ENCODE peak calls at places on chromosome 15, in five cellular contexts. B is fibroblast of lung, F is transverse colon, X is uterus, Y is esophagus squamous epithelium. H is an unnamed sample.

GRCh38 chr15:27681038-27681437 is 418.1 kb downstream of the OCA2 start:
- DNase-seq in B (peak), F (no peak), X (no peak), Y (no peak), H (no peak)

GRCh38 chr15:35458176-35458856 is 87.6 kb downstream of the DPH6 start:
- DNase-seq in B (peak), F (no peak), X (no peak), Y (no peak), H (no peak)

GRCh38 chr15:27592036-27592725 is 506.9 kb downstream of the OCA2 start:
- DNase-seq in B (peak), F (no peak), X (no peak), Y (no peak), H (no peak)

GRCh38 chr15:80999623-81000036 is 1.1 kb upstream of the TLNRD1 start:
- DNase-seq in B (no peak), F (peak), X (no peak), Y (no peak), H (no peak)

GRCh38 chr15:73628976-73629854 is 4.0 kb downstream of the NPTN start:
- DNase-seq in B (no peak), F (no peak), X (no peak), Y (no peak), H (no peak)

GRCh38 chr15:73075151-73075859 is 23.0 kb downstream of the NEO1 start:
- DNase-seq in B (peak), F (no peak), X (no peak), Y (no peak), H (no peak)

GRCh38 chr15:64110945-64111678 is 15.3 kb downstream of the SNX1 start:
- DNase-seq in B (no peak), F (no peak), X (no peak), Y (no peak), H (no peak)

GRCh38 chr15:52326758-52327157 is 31.2 kb upstream of the MYO5C start:
- DNase-seq in B (peak), F (no peak), X (no peak), Y (no peak), H (no peak)

GRCh38 chr15:94252906-94253305 is 21.5 kb downstream of the MCTP2 start:
- DNase-seq in B (no peak), F (no peak), X (no peak), Y (no peak), H (no peak)

GRCh38 chr15:73344051-73344450 is 24.7 kb downstream of the HCN4 start:
- DNase-seq in B (peak), F (no peak), X (no peak), Y (no peak), H (no peak)

GRCh38 chr15:75195122-75195765 is 6.4 kb upstream of the C15orf39 start:
- DNase-seq in B (peak), F (peak), X (peak), Y (no peak), H (no peak)

GRCh38 chr15:77606142-77607034 is 26.3 kb downstream of the LINGO1 start:
- DNase-seq in B (peak), F (peak), X (no peak), Y (no peak), H (no peak)

GRCh38 chr15:32855942-32856341 is 138.1 kb downstream of the GREM1 start:
- DNase-seq in B (peak), F (no peak), X (no peak), Y (no peak), H (no peak)

GRCh38 chr15:62135532-62136134 is 29.5 kb downstream of the C2CD4B start:
- DNase-seq in B (peak), F (peak), X (peak), Y (no peak), H (no peak)

GRCh38 chr15:48984811-48985352 is 21.2 kb upstream of the SHC4 start:
- DNase-seq in B (peak), F (no peak), X (no peak), Y (no peak), H (no peak)

GRCh38 chr15:93135459-93135858 is 46.4 kb upstream of the RGMA start:
- DNase-seq in B (no peak), F (no peak), X (no peak), Y (no peak), H (no peak)

GRCh38 chr15:56718560-56718959 is 14.7 kb downstream of the ZNF280D start:
- DNase-seq in B (no peak), F (no peak), X (no peak), Y (no peak), H (no peak)

GRCh38 chr15:77851696-77852095 is 219.0 kb upstream of the LINGO1 start:
- DNase-seq in B (no peak), F (no peak), X (no peak), Y (no peak), H (no peak)

GRCh38 chr15:74758736-74759135 is 10.1 kb downstream of the CYP1A2 start:
- DNase-seq in B (no peak), F (no peak), X (no peak), Y (no peak), H (no peak)

GRCh38 chr15:66774001-66774814 is 72.2 kb downstream of the SMAD6 start:
- DNase-seq in B (peak), F (peak), X (peak), Y (no peak), H (no peak)

GRCh38 chr15:28961391-28961790 is 75.6 kb downstream of the APBA2 start:
- DNase-seq in B (no peak), F (no peak), X (no peak), Y (no peak), H (peak)

GRCh38 chr15:99518191-99518590 is 47.6 kb upstream of the MEF2A start:
- DNase-seq in B (no peak), F (no peak), X (no peak), Y (no peak), H (no peak)

GRCh38 chr15:88232771-88233170 is 23.8 kb downstream of the NTRK3 start:
- DNase-seq in B (no peak), F (no peak), X (no peak), Y (no peak), H (no peak)

GRCh38 chr15:80170596-80170995 is 17.8 kb downstream of the FAH start:
- DNase-seq in B (no peak), F (no peak), X (no peak), Y (no peak), H (no peak)

GRCh38 chr15:44670087-44670945 is 6.9 kb upstream of the SPG11 start:
- DNase-seq in B (no peak), F (no peak), X (no peak), Y (no peak), H (no peak)

GRCh38 chr15:58331903-58332675 is 99.7 kb upstream of the LIPC start:
- DNase-seq in B (peak), F (peak), X (peak), Y (peak), H (peak)

GRCh38 chr15:101827257-101827656 is 15.3 kb downstream of the OR4F15 start:
- DNase-seq in B (peak), F (no peak), X (no peak), Y (no peak), H (no peak)

GRCh38 chr15:59013246-59013645 is 25.8 kb downstream of the RNF111 start:
- DNase-seq in B (peak), F (no peak), X (no peak), Y (no peak), H (no peak)

GRCh38 chr15:47331796-47332480 is 385.4 kb upstream of the SEMA6D start:
- DNase-seq in B (peak), F (no peak), X (no peak), Y (no peak), H (no peak)

GRCh38 chr15:78629716-78630065 is 8.9 kb upstream of the CHRNA3 start:
- DNase-seq in B (no peak), F (no peak), X (no peak), Y (no peak), H (no peak)

GRCh38 chr15:73986776-73987056 is 5.4 kb downstream of the STOML1 start:
- DNase-seq in B (no peak), F (no peak), X (no peak), Y (no peak), H (no peak)

GRCh38 chr15:63076136-63077005 is 33.8 kb downstream of the TPM1 start:
- DNase-seq in B (peak), F (no peak), X (no peak), Y (no peak), H (no peak)

GRCh38 chr15:73575636-73576247 is 57.4 kb downstream of the NPTN start:
- DNase-seq in B (peak), F (no peak), X (no peak), Y (peak), H (no peak)

GRCh38 chr15:59174846-59175831 is 31.5 kb upstream of the LDHAL6B start:
- DNase-seq in B (peak), F (peak), X (peak), Y (no peak), H (no peak)

GRCh38 chr15:26772588-26773484 is at the start of gene GABRB3:
- DNase-seq in B (peak), F (no peak), X (peak), Y (no peak), H (no peak)

GRCh38 chr15:63915888-63916731 is 82.4 kb upstream of the HERC1 start:
- DNase-seq in B (peak), F (no peak), X (peak), Y (no peak), H (no peak)

GRCh38 chr15:58840048-58840447 is 68.9 kb downstream of the MINDY2 start:
- DNase-seq in B (peak), F (no peak), X (no peak), Y (no peak), H (no peak)

GRCh38 chr15:53197426-53197839 is 407.3 kb upstream of the ONECUT1 start:
- DNase-seq in B (peak), F (peak), X (no peak), Y (no peak), H (no peak)

GRCh38 chr15:82894971-82895520 is 57.5 kb downstream of the HOMER2 start:
- DNase-seq in B (peak), F (no peak), X (no peak), Y (no peak), H (no peak)

GRCh38 chr15:41161736-41162135 is 45.7 kb upstream of the INO80 start:
- DNase-seq in B (peak), F (no peak), X (no peak), Y (no peak), H (no peak)

GRCh38 chr15:41161336-41161735 is 45.3 kb upstream of the INO80 start:
- DNase-seq in B (peak), F (no peak), X (no peak), Y (no peak), H (no peak)

GRCh38 chr15:41160639-41161315 is 44.7 kb upstream of the INO80 start:
- DNase-seq in B (peak), F (no peak), X (no peak), Y (no peak), H (no peak)
- H3K4me3 ChIP-seq in B (no peak), F (no peak), X (no peak), Y (no peak), H (no peak)

DNA sequence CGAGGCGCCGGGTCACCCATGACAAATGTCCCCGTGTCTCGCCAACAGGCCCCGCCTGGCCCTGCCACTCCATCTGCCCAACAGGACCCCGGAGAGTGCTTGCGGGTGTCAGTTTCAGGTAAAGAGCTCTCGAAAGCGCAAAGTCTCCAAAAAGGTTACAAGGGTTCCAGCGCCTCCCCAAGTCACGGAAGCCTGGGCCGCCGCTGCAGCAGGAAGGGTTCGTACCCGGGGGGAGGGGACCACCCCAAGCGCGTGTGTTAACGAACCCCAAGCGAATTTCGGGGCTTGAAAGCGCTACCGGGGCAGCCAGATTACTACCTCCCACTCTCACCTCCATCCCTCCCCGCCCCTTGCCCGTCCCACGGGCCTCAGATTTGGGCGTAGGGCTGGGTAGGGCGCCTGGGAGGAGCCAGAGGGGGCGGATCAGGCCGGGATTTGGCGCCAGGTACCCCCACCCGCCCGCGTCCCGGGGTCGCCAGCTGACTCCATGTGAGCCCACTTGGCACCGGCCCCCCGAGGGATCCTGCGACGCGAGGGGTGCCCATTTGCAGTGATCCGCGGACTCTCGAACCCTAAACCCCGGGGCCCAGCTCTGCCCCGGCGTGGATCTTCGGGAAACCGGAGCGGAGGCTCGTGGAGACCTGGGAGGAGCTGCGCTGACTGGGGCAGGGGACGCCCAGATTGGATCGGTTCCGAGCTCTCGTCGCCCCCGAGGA is 85.9 kb downstream of the NR2F2 start:
- DNase-seq in B (no peak), F (no peak), X (no peak), Y (no peak), H (no peak)
- H3K4me3 ChIP-seq in B (peak), F (no peak), X (peak), Y (peak), H (peak)

GRCh38 chr15:91047545-91048199 is 25.3 kb upstream of the VPS33B start:
- DNase-seq in B (peak), F (no peak), X (no peak), Y (no peak), H (no peak)

GRCh38 chr15:91045065-91045464 is 22.7 kb upstream of the VPS33B start:
- DNase-seq in B (no peak), F (no peak), X (no peak), Y (no peak), H (no peak)

GRCh38 chr15:91051248-91051647 is 28.9 kb upstream of the VPS33B start:
- DNase-seq in B (no peak), F (no peak), X (no peak), Y (no peak), H (no peak)

GRCh38 chr15:91050128-91050455 is 27.7 kb upstream of the VPS33B start:
- DNase-seq in B (no peak), F (no peak), X (no peak), Y (no peak), H (no peak)

GRCh38 chr15:91049378-91050127 is 27.2 kb upstream of the VPS33B start:
- DNase-seq in B (peak), F (peak), X (peak), Y (no peak), H (no peak)
- H3K4me3 ChIP-seq in B (no peak), F (no peak), X (no peak), Y (no peak), H (no peak)

DNA sequence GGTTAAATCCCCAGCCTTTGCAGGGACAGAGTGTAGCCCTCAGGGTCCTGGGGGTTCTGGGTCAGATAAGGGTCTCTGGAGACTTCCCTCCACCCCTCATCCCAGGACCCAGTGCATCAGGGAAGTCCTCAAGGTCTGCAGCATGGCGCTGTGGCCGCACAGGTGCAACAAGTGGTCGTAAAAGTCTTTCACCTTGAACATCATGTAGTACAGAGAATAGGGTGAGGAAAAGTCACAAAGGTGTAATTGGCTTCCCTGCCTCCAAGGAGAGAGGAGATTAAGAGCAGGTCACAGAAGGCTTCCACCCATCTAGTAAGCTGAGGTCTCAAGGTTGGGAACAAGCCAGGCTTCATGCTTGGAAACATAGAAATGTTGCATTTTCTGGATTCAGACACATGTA is 29.2 kb upstream of the PLA2G4D start:
- DNase-seq in B (no peak), F (no peak), X (no peak), Y (no peak), H (no peak)
- H3K4me3 ChIP-seq in B (no peak), F (no peak), X (no peak), Y (no peak), H (no peak)

GRCh38 chr15:40381818-40382529 is 547 bp upstream of the KNSTRN start:
- DNase-seq in B (no peak), F (no peak), X (no peak), Y (no peak), H (no peak)
- H3K4me3 ChIP-seq in B (no peak), F (no peak), X (no peak), Y (no peak), H (no peak)

GRCh38 chr15:61051570-61052031 is 177.5 kb downstream of the RORA start:
- DNase-seq in B (peak), F (peak), X (peak), Y (no peak), H (no peak)
- H3K4me3 ChIP-seq in B (no peak), F (no peak), X (no peak), Y (no peak), H (no peak)

DNA sequence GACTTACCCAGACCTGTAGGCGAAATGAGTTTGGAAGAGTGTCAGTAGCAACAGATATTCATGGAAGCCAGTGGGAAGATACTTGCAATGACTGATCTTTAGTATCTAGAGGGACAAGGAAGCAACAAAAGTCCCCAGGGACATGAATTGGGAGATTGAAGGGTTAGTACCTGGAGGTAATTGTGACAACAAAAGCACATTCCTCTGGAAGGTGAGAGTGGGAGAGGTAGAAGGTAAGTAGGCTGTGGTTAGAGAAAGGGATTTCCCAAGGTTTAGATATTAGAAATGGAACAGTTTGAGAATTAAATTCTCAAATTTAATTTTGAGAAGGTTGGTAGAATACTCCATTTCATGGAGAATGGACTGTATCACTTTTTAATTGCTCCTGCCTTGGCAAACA is 191.4 kb downstream of the AKAP13 start:
- DNase-seq in B (no peak), F (no peak), X (no peak), Y (no peak), H (no peak)
- H3K4me3 ChIP-seq in B (no peak), F (no peak), X (no peak), Y (no peak), H (no peak)

GRCh38 chr15:70215951-70216350 is 118.2 kb upstream of the TLE3 start:
- DNase-seq in B (no peak), F (no peak), X (no peak), Y (no peak), H (no peak)

GRCh38 chr15:70219256-70219919 is 121.7 kb upstream of the TLE3 start:
- DNase-seq in B (no peak), F (no peak), X (no peak), Y (no peak), H (no peak)

GRCh38 chr15:70222632-70223031 is 124.9 kb upstream of the TLE3 start:
- DNase-seq in B (peak), F (no peak), X (no peak), Y (no peak), H (no peak)

GRCh38 chr15:70217246-70218160 is 119.8 kb upstream of the TLE3 start:
- DNase-seq in B (no peak), F (no peak), X (no peak), Y (no peak), H (no peak)

GRCh38 chr15:70220444-70220937 is 122.8 kb upstream of the TLE3 start:
- DNase-seq in B (no peak), F (no peak), X (no peak), Y (no peak), H (no peak)
- H3K4me3 ChIP-seq in B (no peak), F (no peak), X (no peak), Y (no peak), H (no peak)

GRCh38 chr15:67967871-67968423 is 86.2 kb upstream of the PIAS1 start:
- DNase-seq in B (peak), F (peak), X (peak), Y (no peak), H (no peak)
- H3K4me3 ChIP-seq in B (peak), F (no peak), X (peak), Y (peak), H (peak)